ENCODE peak calls at places on chromosomes 1 and 21, in six cellular contexts. One of them, this sample, is unnamed.

GRCh38 chr21:42711667-42712066 is 58.2 kb downstream of the PDE9A start:
- DNase-seq in omental fat pad: no peak
- DNase-seq in WTC11: no peak
- DNase-seq in cardiac muscle cell: no peak
- DNase-seq in adrenal gland: no peak
- DNase-seq in GM12865: no peak
- DNase-seq in this sample: no peak

GRCh38 chr1:12147116-12147753 is 19.6 kb upstream of the TNFRSF1B start:
- DNase-seq in omental fat pad: no peak
- DNase-seq in WTC11: no peak
- DNase-seq in cardiac muscle cell: no peak
- DNase-seq in adrenal gland: no peak
- DNase-seq in GM12865: no peak
- DNase-seq in this sample: no peak

GRCh38 chr1:43527111-43527878 is 3.4 kb upstream of the PTPRF start:
- DNase-seq in omental fat pad: no peak
- DNase-seq in WTC11: no peak
- DNase-seq in cardiac muscle cell: no peak
- DNase-seq in adrenal gland: no peak
- DNase-seq in GM12865: no peak
- DNase-seq in this sample: no peak

GRCh38 chr1:56788102-56788501 is 31.1 kb downstream of the FYB2 start:
- DNase-seq in omental fat pad: no peak
- DNase-seq in WTC11: no peak
- DNase-seq in cardiac muscle cell: no peak
- DNase-seq in adrenal gland: no peak
- DNase-seq in GM12865: no peak
- DNase-seq in this sample: no peak

GRCh38 chr1:36968730-36969129 is 65.6 kb downstream of the GRIK3 start:
- DNase-seq in omental fat pad: no peak
- DNase-seq in WTC11: no peak
- DNase-seq in cardiac muscle cell: no peak
- DNase-seq in adrenal gland: no peak
- DNase-seq in GM12865: no peak
- DNase-seq in this sample: no peak

GRCh38 chr1:152035406-152036315 is 1.1 kb downstream of the S100A11 start:
- DNase-seq in omental fat pad: no peak
- DNase-seq in WTC11: no peak
- DNase-seq in cardiac muscle cell: no peak
- DNase-seq in adrenal gland: no peak
- DNase-seq in GM12865: no peak
- DNase-seq in this sample: no peak

GRCh38 chr1:99806882-99807281 is 40.4 kb upstream of the FRRS1 start:
- DNase-seq in omental fat pad: no peak
- DNase-seq in WTC11: no peak
- DNase-seq in cardiac muscle cell: no peak
- DNase-seq in adrenal gland: no peak
- DNase-seq in GM12865: no peak
- DNase-seq in this sample: no peak

GRCh38 chr1:16226495-16227179 is 10.3 kb downstream of the CPLANE2 start:
- DNase-seq in omental fat pad: no peak
- DNase-seq in WTC11: peak
- DNase-seq in cardiac muscle cell: peak
- DNase-seq in adrenal gland: peak
- DNase-seq in GM12865: no peak
- DNase-seq in this sample: no peak

GRCh38 chr1:24547195-24547594 is 8.7 kb upstream of the NCMAP start:
- DNase-seq in omental fat pad: no peak
- DNase-seq in WTC11: no peak
- DNase-seq in cardiac muscle cell: no peak
- DNase-seq in adrenal gland: no peak
- DNase-seq in GM12865: no peak
- DNase-seq in this sample: no peak

GRCh38 chr1:204754821-204755220 is 69.3 kb upstream of the LRRN2 start:
- DNase-seq in omental fat pad: no peak
- DNase-seq in WTC11: no peak
- DNase-seq in cardiac muscle cell: no peak
- DNase-seq in adrenal gland: no peak
- DNase-seq in GM12865: no peak
- DNase-seq in this sample: no peak

GRCh38 chr1:35745124-35745730 is 24.6 kb downstream of the CLSPN start:
- DNase-seq in omental fat pad: no peak
- DNase-seq in WTC11: no peak
- DNase-seq in cardiac muscle cell: no peak
- DNase-seq in adrenal gland: no peak
- DNase-seq in GM12865: no peak
- DNase-seq in this sample: no peak

GRCh38 chr21:42721341-42721824 is 68.0 kb downstream of the PDE9A start:
- DNase-seq in omental fat pad: no peak
- DNase-seq in WTC11: no peak
- DNase-seq in cardiac muscle cell: no peak
- DNase-seq in adrenal gland: peak
- DNase-seq in GM12865: no peak
- DNase-seq in this sample: no peak

GRCh38 chr21:21268885-21269284 is 270.7 kb downstream of the NCAM2 start:
- DNase-seq in omental fat pad: no peak
- DNase-seq in WTC11: no peak
- DNase-seq in cardiac muscle cell: no peak
- DNase-seq in adrenal gland: no peak
- DNase-seq in GM12865: no peak
- DNase-seq in this sample: no peak

GRCh38 chr1:116001739-116002487 is 25.6 kb downstream of the SLC22A15 start:
- DNase-seq in omental fat pad: no peak
- DNase-seq in WTC11: no peak
- DNase-seq in cardiac muscle cell: no peak
- DNase-seq in adrenal gland: peak
- DNase-seq in GM12865: no peak
- DNase-seq in this sample: no peak

GRCh38 chr1:115977481-115978258 is 1.4 kb downstream of the SLC22A15 start:
- DNase-seq in omental fat pad: no peak
- DNase-seq in WTC11: no peak
- DNase-seq in cardiac muscle cell: no peak
- DNase-seq in adrenal gland: no peak
- DNase-seq in GM12865: no peak
- DNase-seq in this sample: no peak

GRCh38 chr1:59545830-59546229 is 248.9 kb downstream of the FGGY start:
- DNase-seq in omental fat pad: no peak
- DNase-seq in WTC11: no peak
- DNase-seq in cardiac muscle cell: no peak
- DNase-seq in adrenal gland: no peak
- DNase-seq in GM12865: no peak
- DNase-seq in this sample: no peak

GRCh38 chr1:59541891-59542290 is 245.0 kb downstream of the FGGY start:
- DNase-seq in omental fat pad: no peak
- DNase-seq in WTC11: no peak
- DNase-seq in cardiac muscle cell: no peak
- DNase-seq in adrenal gland: no peak
- DNase-seq in GM12865: no peak
- DNase-seq in this sample: no peak

GRCh38 chr1:59544615-59545014 is 247.7 kb downstream of the FGGY start:
- DNase-seq in omental fat pad: no peak
- DNase-seq in WTC11: no peak
- DNase-seq in cardiac muscle cell: no peak
- DNase-seq in adrenal gland: no peak
- DNase-seq in GM12865: no peak
- DNase-seq in this sample: no peak

GRCh38 chr1:59541161-59541560 is 244.3 kb downstream of the FGGY start:
- DNase-seq in omental fat pad: no peak
- DNase-seq in WTC11: no peak
- DNase-seq in cardiac muscle cell: no peak
- DNase-seq in adrenal gland: no peak
- DNase-seq in GM12865: no peak
- DNase-seq in this sample: no peak

DNA sequence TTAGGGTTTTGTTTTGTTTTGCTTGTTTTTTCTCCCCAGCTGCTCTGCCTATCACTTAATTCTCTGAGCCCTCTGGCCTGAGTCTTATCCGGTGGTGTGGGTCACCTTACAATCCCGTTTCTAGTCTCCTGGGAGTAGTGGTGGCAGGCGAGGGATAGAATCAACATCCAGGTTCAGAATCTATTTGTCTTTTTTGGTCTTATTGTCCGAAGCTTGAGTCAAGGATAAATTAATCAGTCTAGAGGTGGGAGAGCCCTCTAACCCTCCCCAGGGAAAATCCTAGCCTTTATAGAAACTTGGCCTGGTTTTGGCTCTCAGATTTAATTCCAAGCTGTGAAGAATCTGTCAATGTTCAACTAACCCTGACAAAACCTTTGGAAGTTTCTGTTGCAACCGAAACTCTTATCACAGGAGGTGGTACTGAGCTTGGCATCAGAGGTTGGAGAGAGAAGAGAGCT is 246.3 kb downstream of the FGGY start:
- DNase-seq in omental fat pad: no peak
- DNase-seq in WTC11: no peak
- DNase-seq in cardiac muscle cell: no peak
- DNase-seq in adrenal gland: no peak
- DNase-seq in GM12865: no peak
- DNase-seq in this sample: no peak
- TF ChIP-seq CTCF in omental fat pad: no peak
- TF ChIP-seq CTCF in WTC11: no peak
- TF ChIP-seq CTCF in cardiac muscle cell: no peak
- TF ChIP-seq CTCF in adrenal gland: no peak
- TF ChIP-seq CTCF in GM12865: no peak
- TF ChIP-seq CTCF in this sample: no peak

DNA sequence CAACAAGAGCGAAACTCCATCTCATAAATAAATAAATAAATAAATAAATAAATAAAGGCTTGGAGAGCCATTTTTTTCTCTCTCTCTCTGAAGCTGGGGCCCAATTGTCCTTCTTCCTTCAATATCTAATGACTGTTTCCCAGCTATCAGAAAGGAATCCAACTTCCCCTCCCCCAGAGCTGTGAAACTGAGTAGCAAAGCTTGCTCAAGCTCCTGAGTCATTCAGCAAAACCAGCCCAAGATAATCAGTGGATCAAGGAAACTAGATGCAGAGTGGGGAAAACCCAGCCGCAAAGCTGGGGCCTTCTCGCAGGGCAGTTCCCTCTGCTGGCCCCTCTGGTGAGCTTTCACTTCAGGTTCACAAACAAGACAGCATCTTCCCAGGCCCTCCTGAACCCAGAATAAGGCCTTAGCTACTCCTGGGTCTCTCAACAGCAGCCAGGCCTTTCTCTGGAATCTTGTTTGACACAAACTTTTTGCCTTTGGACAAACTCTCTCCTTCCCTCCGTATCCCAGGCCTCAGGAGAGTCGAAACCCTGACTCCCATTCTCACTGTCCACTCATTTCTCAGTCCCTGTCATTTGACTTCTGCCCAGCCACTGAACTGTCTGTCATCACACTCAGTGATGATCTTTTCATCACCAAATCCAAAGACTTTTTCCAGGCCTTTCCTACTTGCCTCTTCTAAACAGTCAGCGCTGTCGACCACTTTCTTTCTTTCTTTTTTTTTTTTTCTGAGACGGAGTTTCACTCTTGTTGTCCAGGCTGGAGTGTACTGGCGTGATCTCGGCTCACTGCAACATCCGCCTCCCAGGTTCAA is 18.0 kb upstream of the PTP4A2 start:
- DNase-seq in omental fat pad: peak
- DNase-seq in WTC11: peak
- DNase-seq in cardiac muscle cell: peak
- DNase-seq in adrenal gland: peak
- DNase-seq in GM12865: peak
- DNase-seq in this sample: peak
- TF ChIP-seq CTCF in omental fat pad: no peak
- TF ChIP-seq CTCF in WTC11: no peak
- TF ChIP-seq CTCF in cardiac muscle cell: peak
- TF ChIP-seq CTCF in adrenal gland: peak
- TF ChIP-seq CTCF in GM12865: peak
- TF ChIP-seq CTCF in this sample: peak

DNA sequence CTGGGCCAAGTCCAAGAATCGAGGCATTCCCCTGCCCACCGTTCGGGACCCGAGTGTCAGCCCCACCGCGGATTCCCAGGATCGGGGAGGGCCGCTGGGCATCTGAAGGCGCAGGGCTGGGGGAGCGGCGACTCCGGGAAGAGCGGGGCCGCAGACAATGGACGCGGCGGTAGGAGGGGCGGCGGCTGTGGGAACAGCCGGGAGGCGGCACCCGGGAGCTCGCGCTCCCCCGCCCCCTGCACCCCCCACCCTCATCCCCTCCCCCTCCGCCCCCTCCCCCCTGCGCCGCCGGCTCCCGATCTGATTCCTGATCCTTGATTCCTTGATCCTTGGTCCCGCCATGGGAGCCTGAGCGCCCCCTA is at the start of gene VANGL2:
- DNase-seq in omental fat pad: no peak
- DNase-seq in WTC11: peak
- DNase-seq in cardiac muscle cell: peak
- DNase-seq in adrenal gland: peak
- DNase-seq in GM12865: peak
- DNase-seq in this sample: peak
- TF ChIP-seq CTCF in omental fat pad: no peak
- TF ChIP-seq CTCF in WTC11: no peak
- TF ChIP-seq CTCF in cardiac muscle cell: no peak
- TF ChIP-seq CTCF in adrenal gland: no peak
- TF ChIP-seq CTCF in GM12865: no peak
- TF ChIP-seq CTCF in this sample: no peak

DNA sequence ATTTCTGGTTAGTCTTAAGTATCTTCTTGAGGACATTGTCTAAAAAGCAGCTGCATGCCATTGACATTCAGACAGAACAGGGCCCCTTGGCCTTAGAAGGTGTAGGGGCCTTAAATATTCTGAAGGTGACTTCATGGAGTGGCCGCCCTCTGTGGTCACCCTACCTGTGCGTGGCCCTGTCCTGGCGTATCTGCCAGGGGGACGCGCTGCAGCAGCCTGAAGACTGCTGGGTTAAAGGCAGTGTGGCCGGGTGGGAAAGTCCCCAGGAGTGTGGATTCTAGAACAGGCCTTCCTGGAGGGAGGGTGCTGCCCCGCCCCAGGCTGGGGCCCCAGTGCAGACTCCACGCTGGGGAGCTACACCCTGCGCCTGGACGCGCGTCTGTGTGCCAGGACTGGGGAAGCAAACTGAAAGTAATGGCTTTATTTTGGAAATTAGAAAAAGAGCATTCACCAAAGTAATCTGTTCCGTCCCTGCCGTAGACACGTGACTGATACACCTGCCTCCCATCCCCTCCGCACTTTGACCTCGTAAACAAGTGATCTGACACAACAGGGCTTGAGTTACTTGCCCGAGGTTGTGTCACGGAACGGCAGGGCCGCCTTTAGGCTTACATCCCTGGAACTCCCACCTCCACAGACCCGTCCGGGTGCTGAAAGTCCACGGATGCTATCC is 1.8 kb downstream of the AGPAT3 start:
- DNase-seq in omental fat pad: no peak
- DNase-seq in WTC11: no peak
- DNase-seq in cardiac muscle cell: no peak
- DNase-seq in adrenal gland: no peak
- DNase-seq in GM12865: peak
- DNase-seq in this sample: peak
- TF ChIP-seq CTCF in omental fat pad: no peak
- TF ChIP-seq CTCF in WTC11: no peak
- TF ChIP-seq CTCF in cardiac muscle cell: no peak
- TF ChIP-seq CTCF in adrenal gland: no peak
- TF ChIP-seq CTCF in GM12865: no peak
- TF ChIP-seq CTCF in this sample: no peak

DNA sequence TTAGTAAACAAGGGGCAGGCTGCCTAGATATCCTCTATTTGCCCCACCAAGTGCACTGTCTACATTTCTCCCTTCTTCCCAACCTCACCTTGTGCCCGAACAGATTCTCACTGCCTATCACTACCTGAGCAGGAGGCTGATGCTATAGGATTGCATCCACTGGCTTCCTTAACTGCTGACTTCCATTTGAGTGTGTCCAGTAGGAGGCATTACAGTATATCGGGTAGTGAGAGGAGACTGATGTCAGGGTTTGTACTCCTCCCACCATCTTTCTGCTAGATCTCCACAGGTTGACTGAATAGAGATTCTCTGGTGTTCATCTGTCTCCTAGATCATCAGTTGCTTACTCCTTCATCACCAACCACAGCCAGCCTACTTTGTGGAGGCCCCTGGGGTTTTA is 796.3 kb downstream of the LRRIQ3 start:
- DNase-seq in omental fat pad: no peak
- DNase-seq in WTC11: no peak
- DNase-seq in cardiac muscle cell: no peak
- DNase-seq in adrenal gland: no peak
- DNase-seq in GM12865: peak
- DNase-seq in this sample: no peak
- TF ChIP-seq CTCF in omental fat pad: no peak
- TF ChIP-seq CTCF in WTC11: no peak
- TF ChIP-seq CTCF in cardiac muscle cell: no peak
- TF ChIP-seq CTCF in adrenal gland: no peak
- TF ChIP-seq CTCF in GM12865: no peak
- TF ChIP-seq CTCF in this sample: peak

This sample was measured in GM13977.